ENCODE peak calls at places on chromosome 5, in nine cellular contexts. C is fibroblast of pulmonary artery; I is foreskin fibroblast; O is astrocyte of the spinal cord; W is heart right ventricle; D is anterior cingulate cortex; M is left cardiac atrium; S is activated CD8-positive, alpha-beta T cell treated with anti-CD3 and anti-CD28 coated beads, Interleukin-2, amount 10 ng/mL, durations not matched to agents 7 days and 5 days; L is T1000. N is an unnamed sample.

GRCh38 chr5:15383469-15383868 is 116.5 kb upstream of the FBXL7 start:
- DNase-seq in C (peak; percentile 38), M (no peak), W (no peak), S (no peak), I (peak; percentile 1), O (peak; percentile 24), D (no peak), L (no peak), N (no peak)

GRCh38 chr5:120767171-120767820 is 303.2 kb downstream of the PRR16 start:
- DNase-seq in C (peak; percentile 56), S (no peak), L (no peak), I (peak; percentile 73), M (no peak), D (no peak), W (no peak), O (peak; percentile 49), N (peak; percentile 59)

GRCh38 chr5:139796061-139796806 is 626 bp downstream of the PSD2 start:
- DNase-seq in I (no peak), M (no peak), S (no peak), O (no peak), D (no peak), W (no peak), C (no peak), L (no peak), N (no peak)

GRCh38 chr5:36403601-36404311 is 102.1 kb upstream of the RANBP3L start:
- DNase-seq in O (peak; percentile 87), I (peak; percentile 94), S (no peak), M (peak; percentile 56), L (peak; percentile 15), C (peak; percentile 52), D (no peak), W (peak; percentile 15), N (peak; percentile 88)

GRCh38 chr5:10689391-10690081 is 71.5 kb downstream of the DAP start:
- DNase-seq in C (peak; percentile 24), I (no peak), O (no peak), L (no peak), M (no peak), W (no peak), S (peak; percentile 43), D (no peak), N (no peak)

GRCh38 chr5:172541119-172541763 is 86.9 kb upstream of the SH3PXD2B start:
- DNase-seq in S (no peak), C (no peak), D (no peak), W (peak; percentile 11), M (no peak), O (no peak), I (no peak), L (no peak), N (no peak)

GRCh38 chr5:159175547-159175946 is 33.8 kb downstream of the RNF145 start:
- DNase-seq in D (no peak), M (no peak), I (no peak), W (no peak), C (peak; percentile 52), L (no peak), S (no peak), O (peak; percentile 32), N (no peak)

GRCh38 chr5:129322968-129323367 is 137.1 kb upstream of the ADAMTS19 start:
- DNase-seq in C (no peak), I (no peak), M (no peak), D (peak; percentile 1), O (no peak), S (no peak), W (no peak), L (no peak), N (no peak)

GRCh38 chr5:39995990-39996389 is 571.2 kb upstream of the DAB2 start:
- DNase-seq in C (no peak), O (no peak), I (no peak), M (no peak), S (no peak), D (no peak), W (no peak), L (no peak), N (no peak)

GRCh38 chr5:61293051-61293450 is 39.0 kb upstream of the ZSWIM6 start:
- DNase-seq in W (no peak), C (no peak), S (no peak), D (no peak), M (no peak), L (no peak), O (no peak), I (no peak), N (no peak)

GRCh38 chr5:135391123-135391868 is 7.7 kb downstream of the MACROH2A1 start:
- DNase-seq in D (no peak), S (no peak), L (no peak), M (no peak), I (peak; percentile 83), O (peak; percentile 96), W (no peak), C (peak; percentile 68), N (peak; percentile 72)

GRCh38 chr5:17315710-17316221 is 98.3 kb downstream of the BASP1 start:
- DNase-seq in M (no peak), I (peak; percentile 67), L (peak; percentile 14), S (no peak), O (peak; percentile 55), D (no peak), C (peak; percentile 50), W (no peak), N (peak; percentile 41)

GRCh38 chr5:141747152-141747640 is 65.2 kb upstream of the ARAP3 start:
- DNase-seq in W (peak; percentile 90), O (peak; percentile 33), S (no peak), L (no peak), I (peak; percentile 27), D (peak; percentile 71), C (peak; percentile 69), M (peak; percentile 85), N (no peak)

GRCh38 chr5:169808118-169808581 is 171.1 kb downstream of the DOCK2 start:
- DNase-seq in S (no peak), M (no peak), C (no peak), W (no peak), L (no peak), O (no peak), D (no peak), I (no peak), N (no peak)

N was measured in AG09309.